ENCODE peak calls at places on chromosomes 11 and 22, in six cellular contexts. J is neural progenitor cell; I is CD4-positive, alpha-beta T cell; X is body of pancreas; L is caudate nucleus; D is lung. F is an unnamed sample.
A peak's percentile ranks its signal among the peaks of the same experiment; 100 is the strongest.

GRCh38 chr11:110367571-110367970 is 62.2 kb upstream of the FDX1 start:
- DNase-seq in J (no peak), I (no peak), X (no peak), L (no peak), D (no peak), F (peak; percentile 44)

GRCh38 chr22:19183216-19183615 is 4.7 kb upstream of the SLC25A1 start:
- DNase-seq in J (no peak), I (no peak), X (no peak), L (no peak), D (no peak), F (no peak)

GRCh38 chr11:100681064-100681502 is 6.0 kb upstream of the ARHGAP42 start:
- DNase-seq in J (no peak), I (no peak), X (peak; percentile 30), L (no peak), D (peak; percentile 57), F (no peak)

GRCh38 chr11:113377606-113378005 is 10.0 kb upstream of the ANKK1 start:
- DNase-seq in J (no peak), I (no peak), X (no peak), L (no peak), D (no peak), F (no peak)

GRCh38 chr11:42407379-42407778 is 904.4 kb upstream of the API5 start:
- DNase-seq in J (peak; percentile 99), I (no peak), X (peak; percentile 5), L (peak; percentile 66), D (no peak), F (peak; percentile 13)

GRCh38 chr22:38829485-38829884 is 14.3 kb downstream of the NPTXR start:
- DNase-seq in J (no peak), I (no peak), X (no peak), L (no peak), D (no peak), F (no peak)

GRCh38 chr11:27916541-27917100 is 191.3 kb downstream of the KIF18A start:
- DNase-seq in J (no peak), I (no peak), X (no peak), L (no peak), D (no peak), F (no peak)

GRCh38 chr11:7643323-7643722 is 30.0 kb downstream of the CYB5R2 start:
- DNase-seq in J (peak; percentile 34), I (no peak), X (no peak), L (no peak), D (no peak), F (no peak)

GRCh38 chr11:44989831-44990566 is 39.3 kb upstream of the TP53I11 start:
- DNase-seq in J (no peak), I (no peak), X (peak; percentile 89), L (no peak), D (no peak), F (no peak)

GRCh38 chr11:87368876-87369480 is 331.2 kb downstream of the TMEM135 start:
- DNase-seq in J (no peak), I (no peak), X (no peak), L (no peak), D (no peak), F (peak; percentile 97)

GRCh38 chr11:76335827-76336226 is 45.1 kb downstream of the THAP12 start:
- DNase-seq in J (no peak), I (no peak), X (no peak), L (no peak), D (no peak), F (no peak)

GRCh38 chr11:44744160-44744559 is 17.4 kb downstream of the TSPAN18 start:
- DNase-seq in J (no peak), I (no peak), X (no peak), L (no peak), D (no peak), F (no peak)

GRCh38 chr11:83674498-83674897 is 388.3 kb upstream of the CCDC90B start:
- DNase-seq in J (no peak), I (no peak), X (no peak), L (no peak), D (no peak), F (no peak)

GRCh38 chr22:35538801-35539321 is 1.8 kb upstream of the RASD2 start:
- DNase-seq in J (peak; percentile 55), I (no peak), X (peak; percentile 46), L (no peak), D (no peak), F (no peak)

GRCh38 chr11:61139391-61139790 is 21.8 kb downstream of the VPS37C start:
- DNase-seq in J (no peak), I (no peak), X (no peak), L (no peak), D (no peak), F (no peak)

GRCh38 chr11:71543866-71544265 is 4.4 kb upstream of the KRTAP5-9 start:
- DNase-seq in J (no peak), I (no peak), X (no peak), L (no peak), D (no peak), F (no peak)

GRCh38 chr11:101862410-101863233 is 52.2 kb upstream of the CEP126 start:
- DNase-seq in J (peak; percentile 63), I (no peak), X (no peak), L (no peak), D (no peak), F (peak; percentile 71)

GRCh38 chr22:44314425-44315067 is 1.8 kb upstream of the SHISAL1 start:
- DNase-seq in J (no peak), I (no peak), X (no peak), L (no peak), D (no peak), F (no peak)

GRCh38 chr22:42915980-42916765 is 59.1 kb upstream of the ARFGAP3 start:
- DNase-seq in J (peak; percentile 16), I (no peak), X (peak; percentile 70), L (no peak), D (no peak), F (no peak)

GRCh38 chr11:129115652-129116585 is 76.2 kb downstream of the ARHGAP32 start:
- DNase-seq in J (no peak), I (no peak), X (no peak), L (no peak), D (no peak), F (peak; percentile 2)

GRCh38 chr11:80593981-80594380 is 1153.2 kb upstream of the TENM4 start:
- DNase-seq in J (no peak), I (no peak), X (no peak), L (peak; percentile 20), D (no peak), F (peak; percentile 97)

GRCh38 chr11:132960273-132960672 is 572.0 kb downstream of the OPCML start:
- DNase-seq in J (no peak), I (no peak), X (no peak), L (peak; percentile 41), D (no peak), F (no peak)

GRCh38 chr22:39543095-39543494 is 10.5 kb upstream of the RPS19BP1 start:
- DNase-seq in J (peak; percentile 79), I (no peak), X (no peak), L (no peak), D (no peak), F (no peak)

GRCh38 chr11:112770487-112770886 is 190.7 kb upstream of the NCAM1 start:
- DNase-seq in J (no peak), I (no peak), X (peak; percentile 42), L (peak; percentile 84), D (no peak), F (no peak)

GRCh38 chr11:28289444-28289843 is 181.3 kb downstream of the METTL15 start:
- DNase-seq in J (peak; percentile 4), I (no peak), X (no peak), L (no peak), D (no peak), F (no peak)

DNA sequence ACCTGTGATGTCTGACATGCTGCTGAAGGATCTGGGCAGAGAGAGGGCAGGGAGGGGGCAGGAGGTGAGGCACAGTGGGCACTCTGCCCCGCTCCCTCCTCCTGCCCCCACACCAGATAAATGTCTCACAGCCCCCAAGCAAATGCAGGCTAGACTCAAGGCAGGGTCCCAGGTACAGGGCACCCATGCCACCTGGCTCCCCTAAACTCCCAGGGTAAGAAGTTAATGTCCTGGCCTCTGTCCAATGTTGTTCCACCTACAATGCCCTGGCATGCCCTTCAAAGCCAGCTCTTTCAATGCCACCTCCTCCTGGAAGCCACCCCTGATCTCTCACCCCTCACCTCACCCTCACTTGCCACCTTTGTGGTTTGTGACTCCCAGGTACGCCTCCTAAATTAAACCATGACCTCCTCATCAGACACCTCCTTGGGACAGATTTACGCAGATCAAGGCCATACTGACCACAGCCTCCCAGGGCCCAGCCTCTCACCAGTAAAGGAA is 16.0 kb downstream of the CARD10 start:
- DNase-seq in J (no peak), I (no peak), X (no peak), L (no peak), D (no peak), F (no peak)
- H3K27ac ChIP-seq in J (no peak overlapping the region), I (no peak overlapping the region), X (peak overlapping the region; percentile 88), L (peak overlapping the region; percentile 8), D (peak overlapping the region; percentile 2), F (no peak overlapping the region)

DNA sequence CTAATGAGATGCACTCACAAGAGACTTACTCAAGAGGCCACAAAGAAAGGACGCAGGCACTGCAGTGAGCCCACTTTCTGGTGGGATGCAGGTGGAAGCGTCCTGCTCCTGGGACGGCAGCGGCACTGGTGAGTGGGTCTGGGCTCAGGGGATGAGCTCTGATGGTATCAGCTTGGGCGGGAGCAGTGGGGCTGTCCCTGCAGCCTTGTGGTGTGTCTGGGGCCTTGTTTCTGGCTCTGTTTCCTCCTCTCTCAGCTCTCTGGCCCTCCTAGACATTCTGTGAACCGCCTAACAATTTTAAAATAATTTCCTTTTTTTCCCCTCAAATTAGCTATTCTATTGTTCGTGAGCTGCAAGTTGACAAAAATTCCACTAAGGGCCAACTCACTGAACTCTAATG is 8.8 kb upstream of the ST14 start:
- DNase-seq in J (no peak), I (no peak), X (no peak), L (no peak), D (no peak), F (no peak)
- H3K27ac ChIP-seq in J (no peak overlapping the region), I (no peak overlapping the region), X (no peak overlapping the region), L (no peak overlapping the region), D (no peak overlapping the region), F (no peak overlapping the region)

DNA sequence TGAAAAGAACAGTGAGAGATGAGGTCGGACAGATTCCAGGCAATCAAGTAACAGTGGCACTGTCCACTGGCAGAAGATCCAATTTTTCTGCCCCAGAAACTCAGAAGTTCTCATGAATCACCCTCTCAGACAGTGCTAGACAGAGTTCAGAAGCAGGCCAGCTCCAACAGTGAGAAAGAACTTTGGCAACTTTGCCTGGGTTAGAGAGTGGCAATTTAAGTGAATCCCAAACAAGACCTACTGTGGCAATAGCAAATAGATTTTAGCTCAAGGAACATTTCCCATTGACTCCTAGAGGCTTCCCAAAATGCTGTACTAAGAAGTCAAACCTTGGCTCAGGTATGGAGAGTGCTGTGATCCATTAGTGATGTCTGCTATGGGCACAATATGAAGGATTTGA is 12.3 kb downstream of the CD44 start:
- DNase-seq in J (no peak), I (no peak), X (no peak), L (no peak), D (no peak), F (no peak)
- H3K27ac ChIP-seq in J (no peak overlapping the region), I (peak overlapping the region; percentile 55), X (no peak overlapping the region), L (no peak overlapping the region), D (no peak overlapping the region), F (no peak overlapping the region)

GRCh38 chr11:120717042-120717441 is 205.5 kb downstream of the GRIK4 start:
- DNase-seq in J (no peak), I (no peak), X (no peak), L (no peak), D (no peak), F (no peak)
- H3K27ac ChIP-seq in J (no peak overlapping the region), I (no peak overlapping the region), X (no peak overlapping the region), L (no peak overlapping the region), D (no peak overlapping the region), F (no peak overlapping the region)

GRCh38 chr11:65459552-65459951 is 37.0 kb downstream of the NEAT1 start:
- DNase-seq in J (peak; percentile 35), I (no peak), X (no peak), L (no peak), D (no peak), F (no peak)
- H3K27ac ChIP-seq in J (no peak overlapping the region), I (no peak overlapping the region), X (no peak overlapping the region), L (no peak overlapping the region), D (no peak overlapping the region), F (no peak overlapping the region)

GRCh38 chr11:47183031-47183856 is 3.0 kb downstream of the PACSIN3 start:
- DNase-seq in J (no peak), I (no peak), X (no peak), L (no peak), D (no peak), F (no peak)
- H3K27ac ChIP-seq in J (no peak overlapping the region), I (no peak overlapping the region), X (no peak overlapping the region), L (no peak overlapping the region), D (peak overlapping the region; percentile 98), F (no peak overlapping the region)